ENCODE peak calls at places on chromosomes 11 and 22, in six cellular contexts. V is SK-N-SH; S is cardiac muscle cell; T is CD8-positive, alpha-beta T cell; X is kidney; B is mesenchymal stem cell. I is an unnamed sample.

GRCh38 chr11:8317164-8317563 is 53.5 kb upstream of the LMO1 start:
- DNase-seq in B (no peak), V (no peak), X (no peak), T (no peak), S (no peak), I (peak)

GRCh38 chr11:30583505-30584280 is 2.5 kb downstream of the MPPED2 start:
- DNase-seq in B (no peak), T (no peak), X (peak), S (peak), V (peak), I (no peak)

GRCh38 chr22:28670153-28670552 is 9.5 kb downstream of the TTC28 start:
- DNase-seq in B (peak), T (no peak), V (no peak), S (no peak), X (no peak), I (no peak)

GRCh38 chr11:59201376-59201775 is 11.4 kb downstream of the MPEG1 start:
- DNase-seq in S (no peak), B (no peak), V (no peak), T (no peak), X (no peak), I (no peak)

GRCh38 chr22:26466196-26466595 is 17.4 kb downstream of the HPS4 start:
- DNase-seq in T (no peak), B (no peak), X (no peak), V (no peak), S (no peak), I (no peak)

GRCh38 chr11:78759067-78759466 is 184.4 kb upstream of the NARS2 start:
- DNase-seq in B (no peak), T (no peak), V (no peak), S (no peak), X (no peak), I (no peak)

GRCh38 chr22:32644252-32645100 is 157.0 kb upstream of the TIMP3 start:
- DNase-seq in V (no peak), B (peak), S (no peak), T (no peak), X (peak), I (peak)

GRCh38 chr22:44181033-44181911 is 547 bp downstream of the PARVG start:
- DNase-seq in S (no peak), V (no peak), B (no peak), X (peak), T (peak), I (no peak)

GRCh38 chr22:33699176-33699575 is 221.1 kb downstream of the LARGE1 start:
- DNase-seq in T (no peak), S (no peak), B (no peak), X (no peak), V (no peak), I (peak)

GRCh38 chr11:106159846-106160245 is 82.4 kb downstream of the AASDHPPT start:
- DNase-seq in S (no peak), X (no peak), B (no peak), T (no peak), V (no peak), I (peak)

GRCh38 chr11:57513911-57514537 is 1.5 kb downstream of the SLC43A1 start:
- DNase-seq in V (peak), S (peak), T (peak), X (peak), B (peak), I (peak)

GRCh38 chr11:17972987-17973386 is 39.9 kb downstream of the SERGEF start:
- DNase-seq in V (peak), S (peak), B (peak), T (no peak), X (no peak), I (peak)

GRCh38 chr11:21556936-21557335 is 635.9 kb upstream of the ANO5 start:
- DNase-seq in T (no peak), V (peak), S (no peak), B (no peak), X (no peak), I (peak)

GRCh38 chr11:73645570-73645969 is 811 bp upstream of the PLEKHB1 start:
- DNase-seq in X (no peak), B (no peak), S (no peak), T (no peak), V (no peak), I (no peak)

GRCh38 chr11:45922425-45923082 is at the start of gene LARGE2:
- DNase-seq in T (peak), S (peak), V (peak), B (no peak), X (peak), I (no peak)

GRCh38 chr11:31560842-31561476 is 51.4 kb downstream of the ELP4 start:
- DNase-seq in B (no peak), X (no peak), T (no peak), S (no peak), V (no peak), I (no peak)

GRCh38 chr11:90220391-90220790 is 2.5 kb downstream of the CHORDC1 start:
- DNase-seq in V (no peak), S (no peak), B (peak), X (no peak), T (no peak), I (peak)

GRCh38 chr11:118939948-118940598 is 14.3 kb upstream of the BCL9L start:
- DNase-seq in S (no peak), B (peak), V (peak), T (peak), X (peak), I (no peak)

GRCh38 chr11:88420165-88420781 is 82.7 kb upstream of the CTSC start:
- DNase-seq in V (no peak), T (no peak), S (no peak), B (peak), X (no peak), I (peak)

GRCh38 chr22:47065756-47066615 is 303.5 kb downstream of the TBC1D22A start:
- DNase-seq in V (no peak), T (no peak), S (no peak), B (no peak), X (no peak), I (peak)

GRCh38 chr11:95081412-95081811 is 8.2 kb upstream of the ENDOD1 start:
- DNase-seq in T (no peak), B (peak), X (peak), V (no peak), S (no peak), I (peak)

GRCh38 chr11:95671768-95672167 is 117.8 kb downstream of the FAM76B start:
- DNase-seq in T (no peak), V (no peak), X (no peak), S (no peak), B (peak), I (peak)

GRCh38 chr22:24727218-24727851 is 47.2 kb downstream of the PIWIL3 start:
- DNase-seq in B (peak), S (no peak), T (no peak), X (no peak), V (peak), I (peak)

GRCh38 chr22:49362393-49362792 is 465.3 kb downstream of the BRD1 start:
- DNase-seq in V (peak), S (no peak), T (no peak), X (no peak), B (no peak), I (no peak)

GRCh38 chr22:46090631-46091201 is 59.6 kb upstream of the PPARA start:
- DNase-seq in T (no peak), S (no peak), V (no peak), X (peak), B (no peak), I (no peak)

GRCh38 chr22:22507743-22508273 is 734 bp downstream of the ZNF280B start:
- DNase-seq in S (no peak), T (no peak), X (no peak), B (no peak), V (no peak), I (no peak)

GRCh38 chr11:134033696-134034491 is 35.0 kb upstream of the JAM3 start:
- DNase-seq in X (peak), B (peak), T (peak), V (peak), S (peak), I (peak)

GRCh38 chr11:64261556-64262080 is 10.3 kb downstream of the PLCB3 start:
- DNase-seq in X (peak), B (no peak), S (no peak), V (no peak), T (no peak), I (no peak)
- H3K27ac ChIP-seq in X (no peak), B (no peak), S (no peak), V (no peak), T (no peak), I (no peak)

DNA sequence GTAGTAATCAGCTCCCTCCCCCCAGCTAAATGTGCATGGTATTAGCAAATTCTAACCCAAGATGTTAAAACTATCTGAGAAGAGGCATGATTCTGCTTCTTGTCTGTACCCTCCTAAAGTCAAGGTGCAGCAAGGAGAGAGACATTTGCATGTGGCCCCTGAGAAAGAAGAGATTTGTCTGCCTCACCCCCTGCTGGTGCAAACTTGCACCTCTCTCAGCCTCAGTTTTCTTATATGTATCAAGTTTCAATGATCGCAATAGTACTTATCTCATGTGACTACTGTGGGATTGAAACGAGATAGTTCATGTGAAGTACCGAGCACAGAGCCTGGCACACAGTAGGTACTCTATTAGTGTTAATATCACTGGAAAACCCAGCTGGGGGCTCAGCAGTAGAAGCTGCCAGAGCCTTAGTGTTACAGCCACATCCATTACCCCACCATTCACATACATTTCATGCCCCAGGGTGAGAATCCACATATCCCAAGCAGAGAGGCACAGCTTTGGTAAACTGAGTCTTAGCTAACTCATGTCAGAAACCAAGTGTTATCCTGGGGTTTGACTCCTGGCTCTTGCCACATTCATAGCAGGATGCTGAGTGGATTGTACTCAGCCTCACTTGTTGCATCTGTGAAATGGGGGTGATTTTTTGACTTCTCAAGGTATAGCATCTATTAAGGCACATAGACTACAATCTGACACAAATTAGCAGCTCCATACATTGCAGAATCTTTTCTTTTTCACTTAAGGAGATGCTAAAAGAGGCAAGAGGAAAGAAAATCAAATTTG is 24.9 kb downstream of the CD44 start:
- DNase-seq in T (peak), S (no peak), X (no peak), B (no peak), V (no peak), I (no peak)
- H3K27ac ChIP-seq in T (peak), S (no peak), X (no peak), B (peak), V (peak), I (peak)

GRCh38 chr11:123371506-123372297 is 58.4 kb upstream of the GRAMD1B start:
- DNase-seq in T (no peak), X (no peak), B (no peak), V (no peak), S (no peak), I (no peak)
- H3K27ac ChIP-seq in T (no peak), X (no peak), B (no peak), V (no peak), S (peak), I (no peak)

GRCh38 chr11:12201016-12201985 is 90.9 kb downstream of the MICAL2 start:
- DNase-seq in B (peak), S (peak), T (no peak), V (peak), X (peak), I (peak)

GRCh38 chr11:12196862-12197261 is 86.5 kb downstream of the MICAL2 start:
- DNase-seq in X (no peak), S (no peak), V (no peak), T (no peak), B (no peak), I (no peak)

GRCh38 chr11:12200359-12201015 is 90.1 kb downstream of the MICAL2 start:
- DNase-seq in B (no peak), T (no peak), V (peak), S (no peak), X (no peak), I (peak)

GRCh38 chr11:12198261-12198925 is 88.0 kb downstream of the MICAL2 start:
- DNase-seq in S (no peak), B (no peak), X (no peak), T (no peak), V (no peak), I (no peak)

DNA sequence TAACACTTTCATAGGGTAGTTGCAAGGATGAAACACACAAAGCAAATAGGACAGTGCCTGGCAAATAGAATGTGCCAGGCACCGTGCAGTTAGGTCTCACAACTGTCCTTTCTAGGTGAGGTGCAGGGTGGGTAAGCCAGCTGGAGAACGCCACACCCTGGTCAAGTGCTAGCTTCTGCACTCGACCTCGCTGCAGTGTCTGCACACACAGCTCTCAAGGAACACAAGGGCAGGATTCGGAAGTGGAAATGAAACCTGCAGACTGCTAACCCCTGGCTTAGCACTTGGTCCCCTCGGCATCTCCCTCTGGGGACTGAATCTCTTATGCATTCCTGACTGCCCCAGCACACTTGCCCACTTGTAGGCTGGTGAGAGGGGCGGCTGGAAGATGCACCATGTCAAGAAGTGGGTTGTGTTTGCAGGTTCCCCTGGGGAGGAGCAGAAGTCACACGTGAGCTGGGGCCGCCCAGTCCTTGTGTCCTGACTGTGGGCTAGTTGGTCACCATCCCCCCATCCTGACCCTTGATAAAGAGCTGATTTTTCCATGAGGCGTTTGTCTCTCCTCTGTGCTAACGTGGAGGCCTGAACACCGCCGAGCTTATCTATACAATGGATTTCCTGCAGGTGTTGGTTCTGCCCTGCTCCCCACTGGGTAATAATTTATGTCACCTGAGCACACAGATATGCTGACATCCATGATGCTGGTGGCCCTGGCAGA is 89.0 kb downstream of the MICAL2 start:
- DNase-seq in X (no peak), B (no peak), T (no peak), V (no peak), S (peak), I (no peak)
- H3K27ac ChIP-seq in X (peak), B (no peak), T (no peak), V (peak), S (peak), I (peak)

GRCh38 chr22:30694171-30694637 is 470 bp upstream of the OSBP2 start:
- DNase-seq in T (peak), S (peak), V (peak), X (peak), B (peak), I (peak)
- H3K27ac ChIP-seq in T (peak), S (peak), V (no peak), X (peak), B (no peak), I (no peak)

GRCh38 chr22:38257650-38258246 is 15.1 kb downstream of the TMEM184B start:
- DNase-seq in V (no peak), S (peak), X (no peak), B (no peak), T (no peak), I (no peak)

GRCh38 chr22:38258895-38259294 is 13.9 kb downstream of the TMEM184B start:
- DNase-seq in X (no peak), S (no peak), T (no peak), B (no peak), V (no peak), I (peak)

GRCh38 chr22:38260760-38261477 is 11.9 kb downstream of the TMEM184B start:
- DNase-seq in S (no peak), X (no peak), T (no peak), B (no peak), V (no peak), I (peak)

GRCh38 chr22:38261478-38261803 is 11.4 kb downstream of the TMEM184B start:
- DNase-seq in S (no peak), V (no peak), B (no peak), T (no peak), X (no peak), I (no peak)

DNA sequence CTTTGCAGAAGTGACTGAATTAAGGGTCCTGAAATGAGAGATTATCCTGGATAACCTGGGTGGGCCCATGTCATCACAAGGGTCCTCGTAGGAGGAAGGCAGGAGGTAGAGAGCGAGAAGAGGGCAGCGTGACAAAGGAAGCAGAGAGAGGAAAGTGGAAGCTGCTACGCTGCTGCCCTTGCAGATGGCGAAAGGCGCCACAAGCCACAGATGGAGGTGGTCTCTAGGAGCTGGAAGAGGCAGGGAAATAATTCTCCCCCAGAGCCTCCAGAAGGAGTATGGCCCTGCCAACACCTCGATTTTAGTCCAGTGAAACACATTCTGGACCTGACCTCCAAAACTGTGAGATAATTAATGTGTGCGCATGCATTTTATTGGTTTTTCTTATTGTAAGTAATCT is 13.4 kb downstream of the TMEM184B start:
- DNase-seq in T (no peak), S (no peak), V (no peak), B (no peak), X (no peak), I (no peak)
- H3K27ac ChIP-seq in T (no peak), S (peak), V (no peak), B (no peak), X (peak), I (peak)

GRCh38 chr11:2877474-2877873 is 8.1 kb downstream of the CDKN1C start:
- DNase-seq in V (no peak), S (no peak), X (no peak), T (no peak), B (no peak), I (no peak)

GRCh38 chr11:2881974-2882362 is 3.6 kb downstream of the CDKN1C start:
- DNase-seq in B (no peak), X (no peak), V (no peak), T (no peak), S (no peak), I (no peak)

GRCh38 chr11:2881076-2881973 is 4.2 kb downstream of the CDKN1C start:
- DNase-seq in B (no peak), X (no peak), S (no peak), V (no peak), T (no peak), I (no peak)

GRCh38 chr11:2880646-2881045 is 4.9 kb downstream of the CDKN1C start:
- DNase-seq in V (no peak), S (no peak), X (no peak), T (no peak), B (no peak), I (no peak)

GRCh38 chr11:2878782-2879181 is 6.8 kb downstream of the CDKN1C start:
- DNase-seq in S (no peak), X (no peak), V (no peak), B (no peak), T (no peak), I (no peak)
- H3K27ac ChIP-seq in S (no peak), X (no peak), V (no peak), B (no peak), T (no peak), I (no peak)

GRCh38 chr11:5688482-5688881 is 1.1 kb upstream of the TRIM22 start:
- DNase-seq in X (no peak), V (no peak), S (no peak), B (no peak), T (no peak), I (no peak)
- H3K27ac ChIP-seq in X (no peak), V (peak), S (no peak), B (peak), T (peak), I (no peak)

GRCh38 chr11:10642298-10642697 is 51.3 kb downstream of the IRAG1 start:
- DNase-seq in T (no peak), V (no peak), B (peak), X (no peak), S (no peak), I (no peak)
- H3K27ac ChIP-seq in T (no peak), V (no peak), B (no peak), X (peak), S (no peak), I (no peak)